ENCODE peak calls at places on chromosomes 13 and 19, in nine cellular contexts. Y is breast epithelium, K is suprapubic skin, W is HepG2, R is stomach, M is sigmoid colon, D is transverse colon, V is HCT116, F is spleen. S is an unnamed sample.

GRCh38 chr13:36006347-36006746 is 124.8 kb downstream of the DCLK1 start:
- DNase-seq in Y (no peak), K (no peak), W (no peak), R (no peak), M (no peak), D (no peak), V (no peak), F (no peak), S (no peak)

GRCh38 chr13:92989301-92989700 is 237.3 kb upstream of the GPC6 start:
- DNase-seq in Y (no peak), K (no peak), W (no peak), R (no peak), M (no peak), D (no peak), V (no peak), F (no peak), S (no peak)

GRCh38 chr13:83450586-83450985 is 431.7 kb downstream of the SLITRK1 start:
- DNase-seq in Y (no peak), K (no peak), W (no peak), R (no peak), M (no peak), D (no peak), V (no peak), F (no peak), S (no peak)

GRCh38 chr13:41603917-41604316 is 146.6 kb downstream of the RGCC start:
- DNase-seq in Y (no peak), K (no peak), W (no peak), R (no peak), M (no peak), D (no peak), V (peak), F (no peak), S (no peak)

GRCh38 chr19:46901701-46902401 is 41.1 kb downstream of the ARHGAP35 start:
- DNase-seq in Y (no peak), K (no peak), W (no peak), R (no peak), M (no peak), D (no peak), V (no peak), F (no peak), S (no peak)

GRCh38 chr13:104984296-104984818 is 1551.1 kb downstream of the EFNB2 start:
- DNase-seq in Y (no peak), K (no peak), W (no peak), R (peak), M (peak), D (no peak), V (no peak), F (no peak), S (no peak)

GRCh38 chr19:44738603-44739585 is 9.6 kb upstream of the BCL3 start:
- DNase-seq in Y (no peak), K (no peak), W (peak), R (peak), M (no peak), D (peak), V (no peak), F (peak), S (no peak)

GRCh38 chr19:55210120-55210493 is 806 bp upstream of the PTPRH start:
- DNase-seq in Y (no peak), K (no peak), W (peak), R (peak), M (no peak), D (no peak), V (peak), F (no peak), S (no peak)

GRCh38 chr19:35742121-35742724 is at the start of gene IGFLR1:
- DNase-seq in Y (no peak), K (no peak), W (no peak), R (peak), M (no peak), D (peak), V (no peak), F (peak), S (peak)

GRCh38 chr19:13935765-13936486 is 2.3 kb downstream of the PODNL1 start:
- DNase-seq in Y (no peak), K (no peak), W (no peak), R (no peak), M (no peak), D (no peak), V (no peak), F (no peak), S (no peak)

GRCh38 chr19:33825556-33825955 is 28.9 kb downstream of the KCTD15 start:
- DNase-seq in Y (no peak), K (no peak), W (no peak), R (no peak), M (no peak), D (no peak), V (no peak), F (no peak), S (no peak)

DNA sequence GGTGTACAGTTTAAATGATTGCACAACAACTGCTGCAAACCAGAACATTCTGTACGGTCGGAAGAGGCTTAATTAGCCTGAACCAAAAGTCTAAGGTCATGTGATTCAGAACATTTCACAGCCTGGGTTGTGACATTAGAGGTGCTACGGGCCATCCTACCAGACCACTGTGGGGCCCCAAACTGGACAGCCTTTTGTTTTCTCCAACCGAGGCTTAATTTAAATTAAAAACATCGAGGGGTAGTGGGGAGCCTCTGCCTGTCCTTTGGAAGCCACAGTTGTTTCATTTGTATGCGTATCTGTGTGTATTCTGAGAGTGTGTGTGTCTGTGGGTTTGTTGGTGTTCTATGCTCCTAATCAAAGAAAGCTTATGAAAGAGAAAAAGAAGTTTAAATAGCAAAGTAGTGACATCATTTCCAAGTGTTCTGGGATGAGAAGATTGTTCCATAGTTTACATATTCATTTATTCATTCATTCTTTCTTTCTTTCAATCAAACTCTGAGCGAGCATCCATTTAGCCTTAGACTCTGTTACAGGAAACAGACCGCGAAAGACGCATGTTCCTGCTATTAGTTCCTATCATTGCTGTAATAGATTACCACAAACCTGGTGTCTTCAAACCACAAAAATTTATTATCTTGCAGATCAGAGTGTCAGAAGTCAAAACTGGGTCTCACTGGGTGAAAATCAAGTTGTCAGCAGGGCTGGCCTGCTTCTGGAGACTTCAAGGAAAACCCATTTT is 444.8 kb downstream of the FOXO1 start:
- DNase-seq in Y (no peak), K (no peak), W (peak), R (no peak), M (no peak), D (peak), V (no peak), F (no peak), S (no peak)
- TF ChIP-seq POLR2AphosphoS5 in Y (peak), K (peak), W (no peak), R (peak), M (peak), D (peak), V (no peak), F (no peak), S (no peak)

GRCh38 chr19:51891193-51891747 is 3.5 kb upstream of the ZNF577 start:
- DNase-seq in Y (no peak), K (no peak), W (no peak), R (no peak), M (no peak), D (no peak), V (no peak), F (no peak), S (no peak)

GRCh38 chr19:51889934-51890333 is 2.2 kb upstream of the ZNF577 start:
- DNase-seq in Y (no peak), K (no peak), W (no peak), R (no peak), M (no peak), D (no peak), V (no peak), F (no peak), S (no peak)

GRCh38 chr19:51884713-51885112 is 3.0 kb downstream of the ZNF577 start:
- DNase-seq in Y (no peak), K (no peak), W (no peak), R (no peak), M (no peak), D (no peak), V (no peak), F (no peak), S (no peak)

GRCh38 chr19:51882518-51882917 is 5.2 kb downstream of the ZNF577 start:
- DNase-seq in Y (no peak), K (no peak), W (no peak), R (no peak), M (no peak), D (no peak), V (no peak), F (no peak), S (no peak)

DNA sequence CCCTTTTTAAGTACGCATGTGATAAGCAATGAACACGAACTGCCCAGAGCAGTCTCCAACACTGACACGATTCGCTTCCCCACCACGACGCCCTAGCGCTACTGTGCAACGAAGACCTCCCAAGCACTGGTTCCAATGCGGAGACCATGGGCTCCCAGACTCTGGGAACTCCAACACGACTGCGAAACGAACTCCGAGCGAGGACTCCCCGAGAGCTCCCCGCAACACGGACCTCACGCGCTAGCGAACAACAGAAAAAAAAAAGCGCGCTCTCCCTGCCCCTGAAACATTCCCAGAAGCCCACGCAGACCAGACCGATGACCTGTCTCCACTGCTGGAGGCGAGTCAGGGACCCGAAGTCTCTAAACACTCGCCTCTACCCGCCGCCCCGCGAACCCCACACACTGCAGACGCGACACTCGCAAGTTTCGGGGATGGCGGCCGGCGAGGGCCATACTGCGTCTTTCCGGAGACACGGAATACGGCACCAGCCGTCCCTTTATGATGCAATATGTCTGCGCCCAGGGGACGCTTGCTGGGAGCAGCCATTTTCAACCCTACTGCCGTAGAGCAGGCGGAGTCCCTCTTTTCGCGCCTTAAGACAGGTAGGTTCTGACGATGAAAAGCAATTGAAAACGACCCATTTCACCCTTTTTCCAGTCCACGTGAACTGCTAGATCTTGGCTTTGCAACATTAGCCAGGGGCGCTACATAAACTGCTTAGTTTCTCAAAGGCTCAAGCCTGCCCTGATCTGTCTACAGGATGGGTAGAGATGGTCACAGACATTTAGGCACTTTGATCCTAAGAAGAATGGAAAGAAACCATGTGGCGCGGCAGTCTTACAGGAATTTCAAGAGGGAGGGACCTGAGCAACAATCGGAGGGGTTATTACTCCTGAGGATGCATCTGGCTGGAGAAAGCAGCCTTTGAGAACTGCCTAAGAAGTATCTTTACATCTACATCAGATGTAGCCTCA is at the start of gene ZNF577:
- DNase-seq in Y (peak), K (peak), W (no peak), R (peak), M (peak), D (peak), V (no peak), F (peak), S (no peak)
- TF ChIP-seq POLR2A in Y (no peak), K (peak), W (no peak), R (no peak), M (no peak), D (no peak), V (no peak), F (no peak), S (no peak)

GRCh38 chr19:17107546-17108452 is 32.2 kb downstream of the MYO9B start:
- DNase-seq in Y (peak), K (peak), W (peak), R (peak), M (peak), D (peak), V (peak), F (peak), S (no peak)
- TF ChIP-seq POLR2AphosphoS5 in Y (peak), K (peak), W (no peak), R (peak), M (peak), D (peak), V (peak), F (peak), S (no peak)

GRCh38 chr19:18588611-18589379 is at the start of gene REX1BD:
- DNase-seq in Y (peak), K (peak), W (peak), R (peak), M (peak), D (peak), V (no peak), F (peak), S (peak)
- TF ChIP-seq POLR2A in Y (no peak), K (no peak), W (peak), R (no peak), M (no peak), D (peak), V (peak), F (peak), S (peak)

GRCh38 chr19:16117594-16118033 is 5.9 kb downstream of the RAB8A start:
- DNase-seq in Y (no peak), K (no peak), W (no peak), R (no peak), M (no peak), D (peak), V (no peak), F (peak), S (no peak)
- TF ChIP-seq POLR2AphosphoS5 in Y (no peak), K (no peak), W (no peak), R (no peak), M (no peak), D (no peak), V (no peak), F (no peak), S (no peak)

S was measured in GM12891.